ENCODE peak calls at places on chromosomes 4 and X, in nine cellular contexts. One of them, this sample, is unnamed.

GRCh38 chrX:13069771-13070410 is 25.5 kb upstream of the FAM9C start:
- DNase-seq in HepG2: no peak
- DNase-seq in nephron progenitor cell: no peak
- DNase-seq in RWPE1: no peak
- DNase-seq in GM20000: no peak
- DNase-seq in CD4-positive, alpha-beta T cell: no peak
- DNase-seq in stomach: no peak
- DNase-seq in IMR-90: peak
- DNase-seq in cardiac fibroblast: peak
- DNase-seq in this sample: peak

GRCh38 chr4:153532636-153533035 is 66.5 kb downstream of the TMEM131L start:
- DNase-seq in CD4-positive, alpha-beta T cell: no peak
- DNase-seq in HepG2: no peak
- DNase-seq in IMR-90: no peak
- DNase-seq in stomach: no peak
- DNase-seq in GM20000: no peak
- DNase-seq in RWPE1: no peak
- DNase-seq in nephron progenitor cell: no peak
- DNase-seq in cardiac fibroblast: no peak
- DNase-seq in this sample: no peak

GRCh38 chr4:139457318-139457717 is 3.4 kb downstream of the RAB33B start:
- DNase-seq in nephron progenitor cell: no peak
- DNase-seq in RWPE1: no peak
- DNase-seq in GM20000: no peak
- DNase-seq in CD4-positive, alpha-beta T cell: no peak
- DNase-seq in HepG2: no peak
- DNase-seq in IMR-90: no peak
- DNase-seq in cardiac fibroblast: no peak
- DNase-seq in stomach: no peak
- DNase-seq in this sample: peak

GRCh38 chrX:13258052-13258444 is 61.8 kb downstream of the ATXN3L start:
- DNase-seq in stomach: no peak
- DNase-seq in GM20000: no peak
- DNase-seq in IMR-90: no peak
- DNase-seq in HepG2: no peak
- DNase-seq in RWPE1: no peak
- DNase-seq in nephron progenitor cell: no peak
- DNase-seq in cardiac fibroblast: no peak
- DNase-seq in CD4-positive, alpha-beta T cell: no peak
- DNase-seq in this sample: no peak

GRCh38 chrX:1397001-1397400 is 5.1 kb upstream of the SLC25A6 start:
- DNase-seq in IMR-90: no peak
- DNase-seq in HepG2: no peak
- DNase-seq in GM20000: no peak
- DNase-seq in stomach: no peak
- DNase-seq in cardiac fibroblast: no peak
- DNase-seq in CD4-positive, alpha-beta T cell: no peak
- DNase-seq in nephron progenitor cell: no peak
- DNase-seq in RWPE1: no peak
- DNase-seq in this sample: no peak

GRCh38 chrX:21747523-21747922 is 10.4 kb downstream of the SMPX start:
- DNase-seq in RWPE1: no peak
- DNase-seq in stomach: no peak
- DNase-seq in cardiac fibroblast: peak
- DNase-seq in IMR-90: no peak
- DNase-seq in CD4-positive, alpha-beta T cell: no peak
- DNase-seq in GM20000: no peak
- DNase-seq in HepG2: no peak
- DNase-seq in nephron progenitor cell: no peak
- DNase-seq in this sample: peak

GRCh38 chrX:74922922-74923321 is 2.3 kb downstream of the NEXMIF start:
- DNase-seq in CD4-positive, alpha-beta T cell: no peak
- DNase-seq in RWPE1: no peak
- DNase-seq in cardiac fibroblast: no peak
- DNase-seq in stomach: no peak
- DNase-seq in IMR-90: no peak
- DNase-seq in GM20000: peak
- DNase-seq in nephron progenitor cell: no peak
- DNase-seq in HepG2: no peak
- DNase-seq in this sample: no peak

GRCh38 chr4:153900426-153900825 is 111.5 kb upstream of the SFRP2 start:
- DNase-seq in stomach: no peak
- DNase-seq in cardiac fibroblast: no peak
- DNase-seq in RWPE1: no peak
- DNase-seq in nephron progenitor cell: no peak
- DNase-seq in IMR-90: no peak
- DNase-seq in CD4-positive, alpha-beta T cell: no peak
- DNase-seq in GM20000: no peak
- DNase-seq in HepG2: no peak
- DNase-seq in this sample: no peak

GRCh38 chr4:136078971-136079370 is 1453.3 kb downstream of the PCDH18 start:
- DNase-seq in nephron progenitor cell: no peak
- DNase-seq in GM20000: no peak
- DNase-seq in CD4-positive, alpha-beta T cell: no peak
- DNase-seq in stomach: no peak
- DNase-seq in cardiac fibroblast: peak
- DNase-seq in RWPE1: no peak
- DNase-seq in IMR-90: peak
- DNase-seq in HepG2: no peak
- DNase-seq in this sample: no peak

GRCh38 chr4:147591048-147591577 is 26.1 kb upstream of the TMEM184C start:
- DNase-seq in IMR-90: peak
- DNase-seq in GM20000: no peak
- DNase-seq in RWPE1: no peak
- DNase-seq in CD4-positive, alpha-beta T cell: no peak
- DNase-seq in stomach: no peak
- DNase-seq in HepG2: no peak
- DNase-seq in cardiac fibroblast: peak
- DNase-seq in nephron progenitor cell: no peak
- DNase-seq in this sample: no peak

GRCh38 chr4:147596976-147597375 is 20.2 kb upstream of the TMEM184C start:
- DNase-seq in CD4-positive, alpha-beta T cell: no peak
- DNase-seq in GM20000: no peak
- DNase-seq in stomach: peak
- DNase-seq in IMR-90: peak
- DNase-seq in nephron progenitor cell: no peak
- DNase-seq in cardiac fibroblast: peak
- DNase-seq in HepG2: no peak
- DNase-seq in RWPE1: peak
- DNase-seq in this sample: peak

GRCh38 chr4:147597561-147597960 is 19.6 kb upstream of the TMEM184C start:
- DNase-seq in HepG2: no peak
- DNase-seq in CD4-positive, alpha-beta T cell: no peak
- DNase-seq in IMR-90: no peak
- DNase-seq in GM20000: no peak
- DNase-seq in cardiac fibroblast: no peak
- DNase-seq in stomach: no peak
- DNase-seq in RWPE1: no peak
- DNase-seq in nephron progenitor cell: no peak
- DNase-seq in this sample: no peak

GRCh38 chr4:147596377-147596776 is 20.8 kb upstream of the TMEM184C start:
- DNase-seq in CD4-positive, alpha-beta T cell: no peak
- DNase-seq in RWPE1: peak
- DNase-seq in GM20000: peak
- DNase-seq in nephron progenitor cell: no peak
- DNase-seq in HepG2: no peak
- DNase-seq in stomach: no peak
- DNase-seq in cardiac fibroblast: no peak
- DNase-seq in IMR-90: peak
- DNase-seq in this sample: peak

GRCh38 chr4:147594107-147594506 is 23.1 kb upstream of the TMEM184C start:
- DNase-seq in CD4-positive, alpha-beta T cell: no peak
- DNase-seq in nephron progenitor cell: no peak
- DNase-seq in HepG2: no peak
- DNase-seq in stomach: no peak
- DNase-seq in RWPE1: no peak
- DNase-seq in GM20000: no peak
- DNase-seq in cardiac fibroblast: no peak
- DNase-seq in IMR-90: no peak
- DNase-seq in this sample: no peak
- TF ChIP-seq CTCF in CD4-positive, alpha-beta T cell: no peak
- TF ChIP-seq CTCF in nephron progenitor cell: no peak
- TF ChIP-seq CTCF in HepG2: peak
- TF ChIP-seq CTCF in stomach: no peak
- TF ChIP-seq CTCF in RWPE1: no peak
- TF ChIP-seq CTCF in GM20000: no peak
- TF ChIP-seq CTCF in cardiac fibroblast: peak
- TF ChIP-seq CTCF in IMR-90: peak
- TF ChIP-seq CTCF in this sample: no peak

GRCh38 chrX:129058405-129058804 is 464.9 kb downstream of the SMARCA1 start:
- DNase-seq in stomach: no peak
- DNase-seq in GM20000: no peak
- DNase-seq in HepG2: peak
- DNase-seq in nephron progenitor cell: no peak
- DNase-seq in cardiac fibroblast: no peak
- DNase-seq in RWPE1: no peak
- DNase-seq in CD4-positive, alpha-beta T cell: no peak
- DNase-seq in IMR-90: no peak
- DNase-seq in this sample: no peak
- TF ChIP-seq CTCF in stomach: no peak
- TF ChIP-seq CTCF in GM20000: no peak
- TF ChIP-seq CTCF in HepG2: no peak
- TF ChIP-seq CTCF in nephron progenitor cell: peak
- TF ChIP-seq CTCF in cardiac fibroblast: no peak
- TF ChIP-seq CTCF in RWPE1: no peak
- TF ChIP-seq CTCF in CD4-positive, alpha-beta T cell: no peak
- TF ChIP-seq CTCF in IMR-90: no peak
- TF ChIP-seq CTCF in this sample: no peak

GRCh38 chrX:69496143-69496542 is 8.0 kb upstream of the NALF2 start:
- DNase-seq in cardiac fibroblast: no peak
- DNase-seq in IMR-90: no peak
- DNase-seq in stomach: no peak
- DNase-seq in HepG2: no peak
- DNase-seq in RWPE1: no peak
- DNase-seq in CD4-positive, alpha-beta T cell: no peak
- DNase-seq in GM20000: no peak
- DNase-seq in nephron progenitor cell: no peak
- DNase-seq in this sample: no peak

GRCh38 chrX:69493766-69494165 is 10.4 kb upstream of the NALF2 start:
- DNase-seq in GM20000: no peak
- DNase-seq in RWPE1: peak
- DNase-seq in HepG2: no peak
- DNase-seq in cardiac fibroblast: no peak
- DNase-seq in nephron progenitor cell: no peak
- DNase-seq in stomach: no peak
- DNase-seq in IMR-90: no peak
- DNase-seq in CD4-positive, alpha-beta T cell: no peak
- DNase-seq in this sample: no peak

GRCh38 chrX:69489625-69490024 is 14.5 kb upstream of the NALF2 start:
- DNase-seq in cardiac fibroblast: no peak
- DNase-seq in RWPE1: no peak
- DNase-seq in nephron progenitor cell: no peak
- DNase-seq in IMR-90: no peak
- DNase-seq in GM20000: no peak
- DNase-seq in CD4-positive, alpha-beta T cell: no peak
- DNase-seq in stomach: no peak
- DNase-seq in HepG2: no peak
- DNase-seq in this sample: no peak

DNA sequence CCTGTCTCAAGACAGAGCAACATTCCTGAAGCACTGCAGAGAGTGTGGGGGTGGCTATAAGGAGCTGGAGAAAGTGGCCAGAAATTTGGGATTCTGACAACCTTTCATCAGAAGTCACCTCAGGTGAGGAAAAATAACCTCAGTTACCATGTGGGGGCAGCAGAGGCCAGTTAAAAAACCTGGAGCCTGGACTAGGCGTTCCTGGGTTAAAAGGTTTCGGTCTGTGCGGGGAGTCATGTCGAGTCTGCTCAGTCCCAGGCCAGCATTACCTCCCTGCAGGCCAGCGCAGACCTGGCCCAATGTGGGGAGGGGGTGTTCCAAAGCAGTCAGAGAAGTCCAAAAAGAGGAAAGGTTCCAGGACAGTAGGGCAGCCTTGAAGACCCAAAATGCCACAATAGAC is 10.9 kb upstream of the NALF2 start:
- DNase-seq in GM20000: no peak
- DNase-seq in HepG2: peak
- DNase-seq in IMR-90: no peak
- DNase-seq in stomach: peak
- DNase-seq in nephron progenitor cell: peak
- DNase-seq in RWPE1: peak
- DNase-seq in CD4-positive, alpha-beta T cell: no peak
- DNase-seq in cardiac fibroblast: peak
- DNase-seq in this sample: peak
- TF ChIP-seq CTCF in GM20000: peak
- TF ChIP-seq CTCF in HepG2: peak
- TF ChIP-seq CTCF in IMR-90: peak
- TF ChIP-seq CTCF in stomach: no peak
- TF ChIP-seq CTCF in nephron progenitor cell: peak
- TF ChIP-seq CTCF in RWPE1: peak
- TF ChIP-seq CTCF in CD4-positive, alpha-beta T cell: no peak
- TF ChIP-seq CTCF in cardiac fibroblast: peak
- TF ChIP-seq CTCF in this sample: peak

GRCh38 chrX:44946771-44947170 is 73.8 kb downstream of the KDM6A start:
- DNase-seq in GM20000: no peak
- DNase-seq in cardiac fibroblast: peak
- DNase-seq in stomach: no peak
- DNase-seq in nephron progenitor cell: no peak
- DNase-seq in IMR-90: peak
- DNase-seq in HepG2: no peak
- DNase-seq in RWPE1: no peak
- DNase-seq in CD4-positive, alpha-beta T cell: no peak
- DNase-seq in this sample: peak

GRCh38 chrX:44943007-44943406 is 70.0 kb downstream of the KDM6A start:
- DNase-seq in IMR-90: no peak
- DNase-seq in RWPE1: no peak
- DNase-seq in nephron progenitor cell: no peak
- DNase-seq in stomach: no peak
- DNase-seq in GM20000: no peak
- DNase-seq in HepG2: no peak
- DNase-seq in cardiac fibroblast: no peak
- DNase-seq in CD4-positive, alpha-beta T cell: no peak
- DNase-seq in this sample: no peak

GRCh38 chrX:44947995-44948394 is 75.0 kb downstream of the KDM6A start:
- DNase-seq in cardiac fibroblast: no peak
- DNase-seq in RWPE1: no peak
- DNase-seq in nephron progenitor cell: no peak
- DNase-seq in CD4-positive, alpha-beta T cell: no peak
- DNase-seq in GM20000: no peak
- DNase-seq in stomach: no peak
- DNase-seq in IMR-90: no peak
- DNase-seq in HepG2: no peak
- DNase-seq in this sample: no peak

GRCh38 chrX:44944894-44945293 is 71.9 kb downstream of the KDM6A start:
- DNase-seq in cardiac fibroblast: no peak
- DNase-seq in IMR-90: no peak
- DNase-seq in stomach: no peak
- DNase-seq in GM20000: no peak
- DNase-seq in nephron progenitor cell: no peak
- DNase-seq in CD4-positive, alpha-beta T cell: no peak
- DNase-seq in HepG2: no peak
- DNase-seq in RWPE1: no peak
- DNase-seq in this sample: no peak

DNA sequence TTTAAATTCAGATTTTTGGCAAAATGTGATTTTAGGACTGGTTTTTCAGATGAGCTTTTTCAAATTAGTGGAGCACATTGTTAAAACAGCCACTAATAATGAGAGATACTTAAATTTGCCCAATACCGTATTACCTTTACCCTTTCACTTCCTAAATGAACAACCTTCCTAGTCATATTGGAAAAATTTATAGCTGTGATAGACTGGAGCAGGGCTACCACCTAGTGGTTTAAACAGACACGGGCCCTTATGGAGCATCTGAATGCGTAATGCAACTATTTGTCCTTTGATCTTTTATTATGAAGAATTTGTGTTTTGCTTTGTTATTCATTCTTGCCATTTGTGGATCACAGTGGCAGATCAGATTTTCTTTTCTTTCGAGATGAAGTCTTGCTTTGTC is 72.7 kb downstream of the KDM6A start:
- DNase-seq in CD4-positive, alpha-beta T cell: no peak
- DNase-seq in cardiac fibroblast: peak
- DNase-seq in GM20000: no peak
- DNase-seq in IMR-90: no peak
- DNase-seq in stomach: no peak
- DNase-seq in nephron progenitor cell: no peak
- DNase-seq in HepG2: peak
- DNase-seq in RWPE1: no peak
- DNase-seq in this sample: no peak
- TF ChIP-seq CTCF in CD4-positive, alpha-beta T cell: no peak
- TF ChIP-seq CTCF in cardiac fibroblast: peak
- TF ChIP-seq CTCF in GM20000: no peak
- TF ChIP-seq CTCF in IMR-90: peak
- TF ChIP-seq CTCF in stomach: no peak
- TF ChIP-seq CTCF in nephron progenitor cell: no peak
- TF ChIP-seq CTCF in HepG2: peak
- TF ChIP-seq CTCF in RWPE1: no peak
- TF ChIP-seq CTCF in this sample: no peak